ENCODE peak calls at places on chromosome 6, in four cellular contexts. One of them, this sample, is unnamed.

GRCh38 chr6:16684896-16685554 is 76.2 kb downstream of the ATXN1 start:
- DNase-seq in transverse colon: no peak
- DNase-seq in lower lobe of right lung: no peak
- DNase-seq in neural progenitor cell: no peak
- DNase-seq in this sample: no peak

GRCh38 chr6:51049983-51050877 is 231.6 kb downstream of the TFAP2B start:
- DNase-seq in lower lobe of right lung: no peak
- DNase-seq in neural progenitor cell: no peak
- DNase-seq in transverse colon: no peak
- DNase-seq in this sample: no peak

GRCh38 chr6:158313989-158314388 is 1.7 kb downstream of the TULP4 start:
- DNase-seq in lower lobe of right lung: peak
- DNase-seq in transverse colon: no peak
- DNase-seq in neural progenitor cell: no peak
- DNase-seq in this sample: no peak

GRCh38 chr6:107614828-107615227 is 124.9 kb downstream of the SOBP start:
- DNase-seq in transverse colon: no peak
- DNase-seq in lower lobe of right lung: no peak
- DNase-seq in neural progenitor cell: no peak
- DNase-seq in this sample: no peak

GRCh38 chr6:125611573-125612399 is 137.6 kb upstream of the HEY2 start:
- DNase-seq in neural progenitor cell: peak
- DNase-seq in transverse colon: no peak
- DNase-seq in lower lobe of right lung: no peak
- DNase-seq in this sample: no peak

GRCh38 chr6:36386495-36387439 is 702 bp downstream of the ETV7 start:
- DNase-seq in transverse colon: peak
- DNase-seq in neural progenitor cell: peak
- DNase-seq in lower lobe of right lung: peak
- DNase-seq in this sample: no peak

GRCh38 chr6:48957781-48958180 is 505.3 kb downstream of the MMUT start:
- DNase-seq in lower lobe of right lung: no peak
- DNase-seq in transverse colon: no peak
- DNase-seq in neural progenitor cell: no peak
- DNase-seq in this sample: no peak

GRCh38 chr6:145551164-145551563 is 184.2 kb downstream of the EPM2A start:
- DNase-seq in transverse colon: no peak
- DNase-seq in neural progenitor cell: no peak
- DNase-seq in lower lobe of right lung: no peak
- DNase-seq in this sample: no peak

GRCh38 chr6:56724455-56724854 is 81.8 kb upstream of the DST start:
- DNase-seq in transverse colon: no peak
- DNase-seq in lower lobe of right lung: no peak
- DNase-seq in neural progenitor cell: no peak
- DNase-seq in this sample: no peak

GRCh38 chr6:246349-246748 is 45.9 kb upstream of the DUSP22 start:
- DNase-seq in lower lobe of right lung: no peak
- DNase-seq in neural progenitor cell: no peak
- DNase-seq in transverse colon: no peak
- DNase-seq in this sample: no peak

GRCh38 chr6:36657942-36658544 is 20.5 kb upstream of the CDKN1A start:
- DNase-seq in neural progenitor cell: no peak
- DNase-seq in lower lobe of right lung: no peak
- DNase-seq in transverse colon: no peak
- DNase-seq in this sample: no peak

GRCh38 chr6:36920049-36920448 is 34.3 kb downstream of the C6orf89 start:
- DNase-seq in lower lobe of right lung: no peak
- DNase-seq in neural progenitor cell: no peak
- DNase-seq in transverse colon: no peak
- DNase-seq in this sample: no peak

GRCh38 chr6:90369024-90369519 is 72.4 kb upstream of the BACH2 start:
- DNase-seq in neural progenitor cell: peak
- DNase-seq in lower lobe of right lung: no peak
- DNase-seq in transverse colon: peak
- DNase-seq in this sample: no peak

DNA sequence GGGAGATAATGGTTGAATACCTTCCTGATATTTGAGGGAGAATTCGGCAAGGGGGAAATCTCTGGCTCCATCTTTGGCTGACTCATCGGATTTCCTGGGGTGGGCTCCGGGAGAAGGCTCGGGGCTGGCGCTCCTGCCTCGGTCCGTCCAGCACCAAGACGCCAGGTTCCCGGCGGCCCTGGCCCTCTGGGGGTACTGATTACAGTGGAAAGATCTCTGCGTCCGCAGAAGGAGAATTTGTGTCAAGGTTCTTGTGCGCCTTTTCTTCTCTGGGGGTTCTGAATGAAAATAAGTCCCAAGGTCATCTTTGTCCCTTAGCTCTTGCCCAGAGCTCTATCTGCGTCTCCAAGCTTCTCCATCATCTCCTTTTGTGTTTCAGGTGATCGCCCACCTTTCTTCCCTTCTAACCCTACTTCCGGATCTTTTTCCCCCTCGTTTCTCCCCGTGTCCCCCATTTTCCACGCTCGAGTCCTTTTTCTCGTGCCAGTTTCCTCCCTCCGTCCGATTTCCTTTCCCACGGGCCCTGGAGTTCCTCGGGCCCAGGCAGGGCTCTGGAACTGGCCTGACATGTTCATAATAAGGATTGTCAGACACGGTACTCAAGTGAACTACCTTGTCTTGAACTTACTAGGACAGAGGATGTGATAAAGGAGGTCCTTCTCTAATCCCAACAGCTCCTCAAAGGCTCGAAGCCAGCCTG is 11.6 kb downstream of the NRN1 start:
- DNase-seq in transverse colon: no peak
- DNase-seq in neural progenitor cell: no peak
- DNase-seq in lower lobe of right lung: no peak
- DNase-seq in this sample: no peak
- H3K4me3 ChIP-seq in transverse colon: no peak
- H3K4me3 ChIP-seq in neural progenitor cell: peak
- H3K4me3 ChIP-seq in lower lobe of right lung: no peak
- H3K4me3 ChIP-seq in this sample: no peak

GRCh38 chr6:150766201-150766997 is 99.1 kb upstream of the MTHFD1L start:
- DNase-seq in lower lobe of right lung: no peak
- DNase-seq in neural progenitor cell: peak
- DNase-seq in transverse colon: no peak
- DNase-seq in this sample: no peak

GRCh38 chr6:150767161-150767560 is 98.3 kb upstream of the MTHFD1L start:
- DNase-seq in neural progenitor cell: no peak
- DNase-seq in transverse colon: no peak
- DNase-seq in lower lobe of right lung: no peak
- DNase-seq in this sample: no peak

GRCh38 chr6:150767585-150768164 is 97.8 kb upstream of the MTHFD1L start:
- DNase-seq in lower lobe of right lung: no peak
- DNase-seq in neural progenitor cell: peak
- DNase-seq in transverse colon: no peak
- DNase-seq in this sample: no peak

GRCh38 chr6:150764638-150765456 is 100.7 kb upstream of the MTHFD1L start:
- DNase-seq in neural progenitor cell: no peak
- DNase-seq in transverse colon: no peak
- DNase-seq in lower lobe of right lung: no peak
- DNase-seq in this sample: no peak

DNA sequence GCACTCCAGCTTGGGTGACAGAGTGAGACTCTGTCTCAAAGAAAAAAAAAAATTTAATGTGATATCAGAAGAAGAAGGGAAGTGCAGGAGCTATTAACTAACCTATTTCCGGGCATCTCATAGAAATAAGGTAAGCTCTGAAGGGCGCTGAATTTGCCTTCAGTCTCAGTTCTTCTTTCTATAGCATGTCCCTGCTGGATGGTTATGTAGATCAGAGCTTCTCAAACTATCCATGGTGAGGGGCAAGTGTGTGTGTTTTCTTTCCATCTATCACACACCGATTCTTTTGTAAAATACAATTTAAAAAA is 100.1 kb upstream of the MTHFD1L start:
- DNase-seq in neural progenitor cell: no peak
- DNase-seq in transverse colon: no peak
- DNase-seq in lower lobe of right lung: no peak
- DNase-seq in this sample: no peak
- H3K4me3 ChIP-seq in neural progenitor cell: no peak
- H3K4me3 ChIP-seq in transverse colon: no peak
- H3K4me3 ChIP-seq in lower lobe of right lung: no peak
- H3K4me3 ChIP-seq in this sample: no peak

GRCh38 chr6:130367767-130368166 is 1.9 kb downstream of the TMEM200A start:
- DNase-seq in neural progenitor cell: no peak
- DNase-seq in lower lobe of right lung: no peak
- DNase-seq in transverse colon: no peak
- DNase-seq in this sample: no peak
- H3K4me3 ChIP-seq in neural progenitor cell: peak
- H3K4me3 ChIP-seq in lower lobe of right lung: peak
- H3K4me3 ChIP-seq in transverse colon: no peak
- H3K4me3 ChIP-seq in this sample: no peak

GRCh38 chr6:154508573-154509375 is 1.7 kb downstream of the CNKSR3 start:
- DNase-seq in lower lobe of right lung: no peak
- DNase-seq in neural progenitor cell: no peak
- DNase-seq in transverse colon: peak
- DNase-seq in this sample: no peak
- H3K4me3 ChIP-seq in lower lobe of right lung: peak
- H3K4me3 ChIP-seq in neural progenitor cell: peak
- H3K4me3 ChIP-seq in transverse colon: peak
- H3K4me3 ChIP-seq in this sample: no peak

GRCh38 chr6:73180718-73181619 is 44.3 kb downstream of the KHDC1L start:
- DNase-seq in transverse colon: no peak
- DNase-seq in neural progenitor cell: peak
- DNase-seq in lower lobe of right lung: no peak
- DNase-seq in this sample: peak

GRCh38 chr6:73180076-73180717 is 45.1 kb downstream of the KHDC1L start:
- DNase-seq in transverse colon: no peak
- DNase-seq in neural progenitor cell: no peak
- DNase-seq in lower lobe of right lung: no peak
- DNase-seq in this sample: no peak

GRCh38 chr6:73177221-73177944 is 47.9 kb downstream of the KHDC1L start:
- DNase-seq in neural progenitor cell: no peak
- DNase-seq in transverse colon: no peak
- DNase-seq in lower lobe of right lung: no peak
- DNase-seq in this sample: no peak

GRCh38 chr6:73176057-73176456 is 49.2 kb downstream of the KHDC1L start:
- DNase-seq in transverse colon: no peak
- DNase-seq in neural progenitor cell: no peak
- DNase-seq in lower lobe of right lung: no peak
- DNase-seq in this sample: no peak
- H3K4me3 ChIP-seq in transverse colon: no peak
- H3K4me3 ChIP-seq in neural progenitor cell: no peak
- H3K4me3 ChIP-seq in lower lobe of right lung: no peak
- H3K4me3 ChIP-seq in this sample: no peak